ENCODE peak calls at places on chromosomes 11 and 22, in four cellular contexts. L, I, H and R are unnamed samples.

GRCh38 chr11:64742940-64743590 is 877 bp downstream of the RASGRP2 start:
- DNase-seq in L (peak), I (peak), H (peak), R (peak)

GRCh38 chr11:109747839-109748238 is 325.8 kb downstream of the C11orf87 start:
- DNase-seq in L (no peak), I (no peak), H (no peak), R (no peak)

GRCh38 chr11:73375830-73376167 is 400 bp upstream of the RELT start:
- DNase-seq in L (no peak), I (no peak), H (no peak), R (no peak)

GRCh38 chr11:9001736-9002135 is 2.1 kb downstream of the NRIP3 start:
- DNase-seq in L (no peak), I (peak), H (peak), R (no peak)

GRCh38 chr11:125569913-125570621 is 790 bp downstream of the EI24 start:
- DNase-seq in L (no peak), I (peak), H (no peak), R (no peak)

GRCh38 chr22:44753189-44754042 is 1.0 kb downstream of the ARHGAP8 start:
- DNase-seq in L (no peak), I (no peak), H (no peak), R (no peak)

GRCh38 chr22:22746963-22747933 is 102.8 kb downstream of the GGTLC2 start:
- DNase-seq in L (no peak), I (no peak), H (no peak), R (no peak)

GRCh38 chr11:79062814-79063762 is 377.7 kb downstream of the TENM4 start:
- DNase-seq in L (no peak), I (peak), H (peak), R (no peak)

GRCh38 chr11:125071408-125071807 is 8.3 kb downstream of the SLC37A2 start:
- DNase-seq in L (no peak), I (no peak), H (peak), R (no peak)

GRCh38 chr11:57432714-57433163 is 5.8 kb upstream of the SLC43A3 start:
- DNase-seq in L (no peak), I (no peak), H (no peak), R (no peak)

GRCh38 chr22:44409211-44409648 is 88.8 kb downstream of the RTL6 start:
- DNase-seq in L (no peak), I (no peak), H (no peak), R (no peak)